ENCODE peak calls at places on chromosomes 2 and 18, in nine cellular contexts. J is neuronal stem cell, C is bronchial epithelial cell, D is cardiac fibroblast, B is T-helper 22 cell, Y is colonic mucosa, Q is LHCN-M2, I is NCI-H510A, H is hepatic stellate cell. P is an unnamed sample.

GRCh38 chr2:36777788-36778187 is 81.3 kb downstream of the VIT start:
- DNase-seq in I (no peak), H (no peak), Y (no peak), J (no peak), C (no peak), Q (no peak), D (no peak), B (no peak), P (no peak)

GRCh38 chr2:184053326-184053725 is 545.0 kb upstream of the ZNF804A start:
- DNase-seq in B (no peak), Q (no peak), J (no peak), C (peak), H (no peak), Y (peak), D (no peak), I (peak), P (no peak)

GRCh38 chr2:71700880-71701397 is 247.6 kb downstream of the DYSF start:
- DNase-seq in J (peak), B (no peak), C (no peak), D (peak), Q (no peak), I (no peak), H (peak), Y (no peak), P (no peak)

GRCh38 chr18:42141439-42141838 is 186.4 kb downstream of the PIK3C3 start:
- DNase-seq in D (no peak), J (no peak), Q (no peak), Y (no peak), C (no peak), B (no peak), I (no peak), H (no peak), P (no peak)

GRCh38 chr2:171160119-171160629 is 519 bp downstream of the TLK1 start:
- DNase-seq in Q (peak), Y (peak), I (peak), D (peak), B (peak), J (peak), H (peak), C (peak), P (peak)

GRCh38 chr2:229849073-229849472 is 72.7 kb downstream of the TRIP12 start:
- DNase-seq in H (no peak), I (no peak), J (no peak), D (no peak), B (no peak), Y (no peak), Q (no peak), C (no peak), P (no peak)

GRCh38 chr2:9556121-9556869 is 665 bp upstream of the ADAM17 start:
- DNase-seq in Y (no peak), Q (peak), B (no peak), I (no peak), D (no peak), J (no peak), H (no peak), C (peak), P (no peak)

GRCh38 chr2:120736955-120737801 is 1.5 kb downstream of the GLI2 start:
- DNase-seq in I (peak), H (peak), Q (peak), D (peak), B (no peak), J (peak), C (no peak), Y (peak), P (peak)

GRCh38 chr2:235149240-235149641 is 197.4 kb downstream of the SH3BP4 start:
- DNase-seq in I (no peak), B (no peak), Q (no peak), Y (no peak), H (no peak), C (no peak), J (no peak), D (no peak), P (peak)

GRCh38 chr18:26757263-26758019 is 108.1 kb downstream of the AQP4 start:
- DNase-seq in J (no peak), I (no peak), Y (peak), D (no peak), Q (no peak), H (no peak), B (no peak), C (peak), P (no peak)

P was measured in myocyte.